ENCODE peak calls at places on chromosomes 3 and 15, in six cellular contexts. K, G, J, Q, N and H are unnamed samples.

GRCh38 chr3:51386159-51386851 is 1.2 kb downstream of the MANF start:
- DNase-seq in K (peak), G (no peak), J (peak), Q (peak), N (no peak), H (no peak)

GRCh38 chr3:134378384-134378783 is 4.1 kb upstream of the AMOTL2 start:
- DNase-seq in K (peak), G (peak), J (no peak), Q (peak), N (no peak), H (no peak)

GRCh38 chr3:186930143-186930638 is at the start of gene ST6GAL1:
- DNase-seq in K (peak), G (peak), J (peak), Q (peak), N (no peak), H (peak)

GRCh38 chr3:180762866-180763265 is 83.6 kb upstream of the CCDC39 start:
- DNase-seq in K (no peak), G (no peak), J (no peak), Q (no peak), N (no peak), H (no peak)

GRCh38 chr3:66021731-66022131 is 17.0 kb downstream of the MAGI1 start:
- DNase-seq in K (no peak), G (peak), J (no peak), Q (peak), N (no peak), H (no peak)

GRCh38 chr15:84684092-84684491 is 26.1 kb upstream of the NMB start:
- DNase-seq in K (no peak), G (no peak), J (no peak), Q (no peak), N (no peak), H (no peak)

GRCh38 chr15:48041454-48041853 is 79.3 kb upstream of the SLC24A5 start:
- DNase-seq in K (no peak), G (no peak), J (no peak), Q (no peak), N (no peak), H (no peak)

GRCh38 chr15:40155270-40155910 is 5.5 kb upstream of the BUB1B start:
- DNase-seq in K (no peak), G (peak), J (no peak), Q (peak), N (no peak), H (no peak)

GRCh38 chr3:53675942-53676341 is 170.3 kb downstream of the CHDH start:
- DNase-seq in K (no peak), G (no peak), J (no peak), Q (no peak), N (no peak), H (no peak)

GRCh38 chr3:71998995-71999673 is 214.2 kb upstream of the PROK2 start:
- DNase-seq in K (no peak), G (no peak), J (no peak), Q (no peak), N (no peak), H (no peak)

GRCh38 chr3:79380581-79380980 is 387.2 kb downstream of the ROBO1 start:
- DNase-seq in K (no peak), G (no peak), J (no peak), Q (no peak), N (no peak), H (no peak)

GRCh38 chr3:112117826-112118571 is 15.0 kb downstream of the GCSAM start:
- DNase-seq in K (peak), G (no peak), J (no peak), Q (peak), N (no peak), H (peak)

GRCh38 chr3:59607628-59608027 is 557.8 kb upstream of the CFAP20DC start:
- DNase-seq in K (no peak), G (no peak), J (no peak), Q (no peak), N (no peak), H (no peak)

GRCh38 chr3:147408180-147409105 is 722 bp upstream of the ZIC1 start:
- DNase-seq in K (no peak), G (no peak), J (no peak), Q (peak), N (no peak), H (no peak)

GRCh38 chr3:174440350-174440716 is 418.8 kb upstream of the NAALADL2 start:
- DNase-seq in K (peak), G (peak), J (no peak), Q (no peak), N (no peak), H (peak)

GRCh38 chr15:63192604-63193206 is 3.3 kb downstream of the RAB8B start:
- DNase-seq in K (no peak), G (no peak), J (no peak), Q (no peak), N (no peak), H (no peak)

GRCh38 chr3:168220609-168221008 is 124.9 kb upstream of the GOLIM4 start:
- DNase-seq in K (no peak), G (no peak), J (no peak), Q (no peak), N (no peak), H (no peak)

GRCh38 chr15:82928711-82929110 is 23.8 kb downstream of the HOMER2 start:
- DNase-seq in K (no peak), G (no peak), J (no peak), Q (no peak), N (no peak), H (no peak)

GRCh38 chr3:15333957-15334263 is 1.5 kb upstream of the SH3BP5 start:
- DNase-seq in K (no peak), G (no peak), J (no peak), Q (no peak), N (no peak), H (no peak)

GRCh38 chr3:15331072-15331605 is 1.2 kb downstream of the SH3BP5 start:
- DNase-seq in K (no peak), G (no peak), J (no peak), Q (no peak), N (no peak), H (no peak)

GRCh38 chr3:15331606-15332404 is 581 bp downstream of the SH3BP5 start:
- DNase-seq in K (peak), G (peak), J (peak), Q (no peak), N (no peak), H (peak)

GRCh38 chr3:15333099-15333956 is 942 bp upstream of the SH3BP5 start:
- DNase-seq in K (no peak), G (no peak), J (no peak), Q (no peak), N (no peak), H (no peak)

DNA sequence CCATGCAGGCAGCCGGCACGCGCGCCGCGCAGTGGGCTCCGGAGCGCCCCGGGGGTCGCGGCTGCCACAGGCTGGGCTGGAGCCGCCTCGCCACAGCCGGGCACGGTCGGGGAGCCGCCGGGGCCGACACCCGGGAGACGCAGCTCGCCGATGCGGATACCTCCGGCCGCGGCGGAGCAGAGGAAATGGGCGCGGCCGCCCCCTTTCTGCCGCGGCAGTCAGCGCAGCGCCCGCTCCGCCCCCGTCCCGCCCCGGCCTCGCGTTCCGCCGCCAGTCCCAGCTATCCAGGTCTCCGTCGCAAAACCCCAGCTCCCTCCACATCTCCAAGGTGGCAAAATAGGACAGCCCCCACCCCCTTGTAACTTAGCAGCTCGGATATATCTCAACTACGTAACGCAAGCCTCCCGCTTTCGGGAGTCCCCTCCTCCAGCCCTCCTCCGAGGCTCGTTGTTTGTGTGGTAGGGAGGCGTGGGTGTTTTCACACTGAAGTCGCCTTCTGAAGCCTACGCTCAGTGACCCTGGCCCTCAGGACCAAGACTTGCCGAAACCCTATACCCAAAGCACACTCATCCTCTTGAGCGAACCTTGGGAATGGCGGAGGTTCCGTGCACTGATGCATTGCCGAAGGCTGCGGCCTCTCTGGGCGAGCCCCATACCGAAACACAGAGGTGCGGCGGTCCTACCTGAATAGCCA is at the start of gene SH3BP5:
- DNase-seq in K (peak), G (peak), J (peak), Q (peak), N (peak), H (peak)
- TF ChIP-seq CTCF in K (peak), G (peak), J (peak), Q (peak), N (peak), H (peak)

DNA sequence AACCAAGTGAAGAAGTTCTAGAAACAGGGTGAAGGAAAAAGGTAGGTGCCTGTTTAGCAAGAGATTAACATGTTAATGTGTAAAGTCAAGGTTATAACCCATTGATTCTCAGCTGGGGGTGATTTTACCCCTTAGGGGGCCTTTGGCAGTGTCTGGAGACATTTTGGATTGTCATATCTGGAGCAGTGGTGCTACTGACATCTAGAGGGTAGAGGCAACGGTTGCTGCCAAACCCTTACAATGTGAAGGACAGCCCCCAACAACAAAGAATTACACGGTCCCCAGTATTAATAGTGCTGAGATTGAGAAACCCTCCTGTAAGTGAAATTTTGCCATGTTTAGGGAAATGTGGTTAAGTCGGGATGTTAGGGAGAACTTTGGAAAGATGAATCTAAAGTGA is 74.7 kb downstream of the CRYBG3 start:
- DNase-seq in K (peak), G (no peak), J (no peak), Q (peak), N (no peak), H (no peak)
- TF ChIP-seq CTCF in K (peak), G (no peak), J (no peak), Q (peak), N (no peak), H (no peak)

GRCh38 chr3:35864871-35865270 is 225.5 kb downstream of the ARPP21 start:
- DNase-seq in K (no peak), G (no peak), J (no peak), Q (no peak), N (no peak), H (no peak)
- TF ChIP-seq CTCF in K (peak), G (no peak), J (no peak), Q (peak), N (no peak), H (no peak)

GRCh38 chr3:39088456-39088855 is 19.0 kb downstream of the GORASP1 start:
- DNase-seq in K (no peak), G (no peak), J (no peak), Q (no peak), N (no peak), H (no peak)
- TF ChIP-seq CTCF in K (no peak), G (no peak), J (no peak), Q (no peak), N (no peak), H (no peak)

DNA sequence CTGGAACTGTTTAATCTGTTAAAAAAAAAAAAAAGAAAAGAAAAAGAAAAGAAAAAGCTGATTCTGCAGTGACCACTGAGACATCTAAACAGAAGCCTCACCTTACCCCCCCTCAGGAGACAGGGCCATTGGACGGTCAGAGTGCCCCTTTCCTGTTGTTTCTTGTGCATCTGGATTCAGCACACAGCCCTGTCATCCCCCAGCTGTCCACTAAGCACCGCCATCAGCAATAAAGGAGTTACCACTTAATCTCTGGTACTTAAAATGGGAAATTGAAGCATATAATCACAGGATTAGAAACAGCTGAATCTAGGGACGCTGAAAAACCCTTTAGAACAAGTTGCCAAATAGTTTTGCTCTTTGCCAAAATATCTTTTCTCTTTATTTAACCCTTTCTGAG is 62.5 kb downstream of the TRIM69 start:
- DNase-seq in K (no peak), G (peak), J (no peak), Q (no peak), N (no peak), H (no peak)
- TF ChIP-seq CTCF in K (peak), G (no peak), J (no peak), Q (peak), N (no peak), H (no peak)